ENCODE peak calls at places on chromosomes 6 and 20, in six cellular contexts. G is HCT116, N is bronchial epithelial cell, Q is progenitor cell of endocrine pancreas, P is PC-9, F is glutamatergic neuron. L is an unnamed sample.

GRCh38 chr6:15039136-15039535 is 206.7 kb upstream of the JARID2 start:
- DNase-seq in P (no peak), G (no peak), F (no peak), N (no peak), Q (no peak), L (no peak)

GRCh38 chr20:47544240-47544639 is 42.6 kb downstream of the NCOA3 start:
- DNase-seq in F (no peak), N (peak; percentile 41), G (no peak), P (peak; percentile 35), Q (no peak), L (no peak)

GRCh38 chr6:136382676-136383075 is 93.0 kb upstream of the BCLAF1 start:
- DNase-seq in P (no peak), F (no peak), G (no peak), Q (no peak), N (no peak), L (no peak)

GRCh38 chr20:57223648-57224489 is 42.6 kb downstream of the BMP7 start:
- DNase-seq in N (no peak), Q (no peak), P (no peak), F (no peak), G (no peak), L (peak; percentile 56)

GRCh38 chr6:18406955-18407738 is 20.0 kb downstream of the RNF144B start:
- DNase-seq in Q (no peak), N (no peak), P (no peak), F (no peak), G (no peak), L (no peak)

GRCh38 chr6:134373282-134373922 is 55.5 kb upstream of the SGK1 start:
- DNase-seq in G (no peak), N (peak; percentile 82), F (no peak), Q (no peak), P (no peak), L (peak; percentile 13)

GRCh38 chr20:61731363-61732181 is 334.1 kb downstream of the TAF4 start:
- DNase-seq in F (no peak), Q (no peak), N (peak; percentile 14), G (no peak), P (no peak), L (no peak)

GRCh38 chr6:56772737-56773184 is 130.1 kb upstream of the DST start:
- DNase-seq in F (no peak), N (peak; percentile 92), G (no peak), P (peak; percentile 29), Q (no peak), L (peak; percentile 73)

GRCh38 chr6:72580281-72580940 is 41.5 kb upstream of the KCNQ5 start:
- DNase-seq in G (peak; percentile 31), N (peak; percentile 82), F (peak; percentile 31), Q (no peak), P (peak; percentile 10), L (no peak)

GRCh38 chr6:8881663-8882062 is 446.3 kb upstream of the SLC35B3 start:
- DNase-seq in G (no peak), N (no peak), F (no peak), Q (no peak), P (no peak), L (no peak)

GRCh38 chr6:125546827-125547226 is 202.6 kb upstream of the HEY2 start:
- DNase-seq in P (no peak), Q (no peak), N (no peak), F (no peak), G (peak; percentile 13), L (peak; percentile 16)

GRCh38 chr20:63497946-63498935 is 642 bp downstream of the EEF1A2 start:
- DNase-seq in G (no peak), N (peak; percentile 22), F (peak; percentile 49), Q (peak; percentile 6), P (peak; percentile 77), L (peak; percentile 89)

GRCh38 chr6:136113736-136114173 is 136.4 kb downstream of the MTFR2 start:
- DNase-seq in N (peak; percentile 86), G (no peak), P (peak; percentile 3), F (peak; percentile 49), Q (no peak), L (peak; percentile 29)

GRCh38 chr6:11889574-11889973 is 111.0 kb upstream of the ADTRP start:
- DNase-seq in Q (no peak), F (no peak), N (no peak), G (no peak), P (no peak), L (no peak)

GRCh38 chr20:57264151-57264792 is 2.2 kb downstream of the BMP7 start:
- DNase-seq in N (no peak), F (no peak), Q (peak; percentile 56), P (no peak), G (no peak), L (no peak)

GRCh38 chr6:225121-225721 is 67.1 kb upstream of the DUSP22 start:
- DNase-seq in P (peak; percentile 3), F (no peak), G (no peak), N (peak; percentile 98), Q (no peak), L (no peak)

GRCh38 chr6:16239798-16240123 is 1.4 kb downstream of the GMPR start:
- DNase-seq in F (no peak), P (no peak), N (no peak), G (peak; percentile 86), Q (no peak), L (no peak)

GRCh38 chr20:46568570-46569129 is 18.2 kb upstream of the OCSTAMP start:
- DNase-seq in P (peak; percentile 72), G (no peak), N (peak; percentile 17), F (no peak), Q (no peak), L (peak; percentile 15)

GRCh38 chr6:27518881-27519795 is 46.2 kb upstream of the ZNF184 start:
- DNase-seq in F (peak; percentile 57), G (peak; percentile 92), N (peak; percentile 86), P (peak; percentile 72), Q (peak; percentile 27), L (peak; percentile 29)

GRCh38 chr20:55054443-55054842 is 579.0 kb downstream of the DOK5 start:
- DNase-seq in F (no peak), Q (no peak), G (no peak), N (peak; percentile 52), P (no peak), L (no peak)

GRCh38 chr6:5275497-5275896 is 14.2 kb downstream of the FARS2 start:
- DNase-seq in G (no peak), Q (no peak), N (no peak), P (no peak), F (no peak), L (no peak)
- TF ChIP-seq CTCF in G (no peak), Q (no peak), N (no peak), P (no peak), F (no peak), L (no peak)

GRCh38 chr6:29976588-29977424 is 34.5 kb downstream of the HLA-A start:
- DNase-seq in Q (peak; percentile 34), N (peak; percentile 58), G (peak; percentile 57), F (peak; percentile 74), P (peak; percentile 70), L (peak; percentile 77)
- TF ChIP-seq CTCF in Q (no peak), N (peak; percentile 44), G (peak; percentile 10), F (no peak), P (no peak), L (peak; percentile 17)

GRCh38 chr20:37401930-37402675 is 56.2 kb downstream of the SRC start:
- DNase-seq in P (no peak), N (no peak), Q (no peak), F (no peak), G (no peak), L (no peak)

GRCh38 chr20:37405351-37405897 is 59.5 kb downstream of the SRC start:
- DNase-seq in P (no peak), N (no peak), Q (no peak), F (no peak), G (no peak), L (no peak)

GRCh38 chr20:37404461-37404881 is 58.5 kb downstream of the SRC start:
- DNase-seq in G (no peak), F (no peak), P (no peak), Q (no peak), N (no peak), L (no peak)

GRCh38 chr20:37401282-37401929 is 55.5 kb downstream of the SRC start:
- DNase-seq in P (no peak), Q (no peak), G (no peak), F (no peak), N (no peak), L (no peak)

DNA sequence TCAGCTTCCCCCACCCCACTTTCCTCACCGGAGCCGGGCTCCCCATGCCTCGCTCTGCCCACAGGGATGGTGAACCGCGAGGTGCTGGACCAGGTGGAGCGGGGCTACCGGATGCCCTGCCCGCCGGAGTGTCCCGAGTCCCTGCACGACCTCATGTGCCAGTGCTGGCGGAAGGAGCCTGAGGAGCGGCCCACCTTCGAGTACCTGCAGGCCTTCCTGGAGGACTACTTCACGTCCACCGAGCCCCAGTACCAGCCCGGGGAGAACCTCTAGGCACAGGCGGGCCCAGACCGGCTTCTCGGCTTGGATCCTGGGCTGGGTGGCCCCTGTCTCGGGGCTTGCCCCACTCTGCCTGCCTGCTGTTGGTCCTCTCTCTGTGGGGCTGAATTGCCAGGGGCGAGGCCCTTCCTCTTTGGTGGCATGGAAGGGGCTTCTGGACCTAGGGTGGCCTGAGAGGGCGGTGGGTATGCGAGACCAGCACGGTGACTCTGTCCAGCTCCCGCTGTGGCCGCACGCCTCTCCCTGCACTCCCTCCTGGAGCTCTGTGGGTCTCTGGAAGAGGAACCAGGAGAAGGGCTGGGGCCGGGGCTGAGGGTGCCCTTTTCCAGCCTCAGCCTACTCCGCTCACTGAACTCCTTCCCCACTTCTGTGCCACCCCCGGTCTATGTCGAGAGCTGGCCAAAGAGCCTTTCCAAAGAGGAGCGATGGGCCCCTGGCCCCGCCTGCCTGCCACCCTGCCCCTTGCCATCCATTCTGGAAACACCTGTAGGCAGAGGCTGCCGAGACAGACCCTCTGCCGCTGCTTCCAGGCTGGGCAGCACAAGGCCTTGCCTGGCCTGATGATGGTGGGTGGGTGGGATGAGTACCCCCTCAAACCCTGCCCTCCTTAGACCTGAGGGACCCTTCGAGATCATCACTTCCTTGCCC is 57.4 kb downstream of the SRC start:
- DNase-seq in F (no peak), G (no peak), P (no peak), N (no peak), Q (no peak), L (no peak)
- TF ChIP-seq CTCF in F (no peak), G (no peak), P (no peak), N (no peak), Q (no peak), L (no peak)

GRCh38 chr20:1856419-1856818 is 38.8 kb upstream of the SIRPA start:
- DNase-seq in P (no peak), F (no peak), Q (no peak), N (no peak), G (no peak), L (no peak)
- TF ChIP-seq CTCF in P (no peak), F (no peak), Q (no peak), N (no peak), G (no peak), L (no peak)

DNA sequence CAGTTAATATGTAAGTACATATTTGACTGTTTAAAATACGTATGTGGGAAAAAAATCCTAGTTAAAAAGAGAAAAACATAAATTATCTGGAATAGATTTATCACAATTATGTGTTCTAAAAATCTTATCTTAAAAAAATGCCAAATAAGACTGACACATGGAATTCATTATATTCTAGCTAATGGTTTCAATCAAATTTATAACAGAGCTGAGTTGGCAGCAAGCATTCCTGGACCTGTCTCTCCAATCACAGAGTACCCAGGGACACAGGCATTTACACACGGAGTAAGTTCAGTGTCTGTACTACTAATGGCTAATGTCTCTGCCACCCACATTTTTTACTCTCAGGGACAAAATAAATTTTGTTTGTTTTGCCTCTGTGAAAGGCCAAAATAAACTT is 122.3 kb downstream of the RPS12 start:
- DNase-seq in G (no peak), P (no peak), N (no peak), F (no peak), Q (no peak), L (no peak)
- TF ChIP-seq CTCF in G (no peak), P (no peak), N (no peak), F (no peak), Q (no peak), L (no peak)

GRCh38 chr20:42678895-42679294 is 510.8 kb downstream of the PTPRT start:
- DNase-seq in F (no peak), N (no peak), Q (no peak), G (no peak), P (no peak), L (no peak)
- TF ChIP-seq CTCF in F (no peak), N (no peak), Q (peak; percentile 42), G (no peak), P (peak; percentile 44), L (no peak)